ENCODE peak calls at places on chromosome 7, in eight cellular contexts. E is lower lobe of right lung, C is ovary, Q is lung, H is right lobe of liver, B is left lung, J is PC-3, F is heart right ventricle. I is an unnamed sample. For H3K4me1, the result is how much of the 10 kb centered on the place peaks cover.

GRCh38 chr7:143188994-143189393 is 5.8 kb downstream of the TAS2R39 start:
- DNase-seq in C (no peak), F (no peak), Q (no peak), H (no peak), E (no peak), B (no peak), J (no peak), I (no peak)

GRCh38 chr7:68224041-68224534 is 1227.5 kb downstream of the TYW1 start:
- DNase-seq in C (no peak), F (no peak), H (no peak), B (no peak), J (no peak), Q (no peak), E (no peak), I (peak)

GRCh38 chr7:8176370-8177081 is 85.4 kb downstream of the ICA1 start:
- DNase-seq in B (no peak), F (no peak), C (no peak), H (no peak), Q (no peak), E (no peak), J (no peak), I (no peak)

GRCh38 chr7:95529701-95530100 is 44.0 kb downstream of the ASB4 start:
- DNase-seq in B (no peak), J (no peak), H (no peak), Q (no peak), F (no peak), E (no peak), C (no peak), I (no peak)

GRCh38 chr7:77696643-77697534 is 630 bp downstream of the RSBN1L start:
- DNase-seq in E (peak), Q (peak), F (peak), H (peak), C (peak), B (peak), J (peak), I (peak)

GRCh38 chr7:11952972-11953371 is 121.0 kb upstream of the THSD7A start:
- DNase-seq in B (no peak), H (no peak), C (no peak), E (no peak), F (no peak), J (no peak), Q (no peak), I (no peak)

GRCh38 chr7:66930341-66930740 is 9.3 kb downstream of the TMEM248 start:
- DNase-seq in Q (no peak), H (no peak), E (no peak), B (no peak), J (peak), F (no peak), C (no peak), I (no peak)

GRCh38 chr7:12178317-12178716 is 32.8 kb upstream of the TMEM106B start:
- DNase-seq in F (no peak), C (no peak), H (no peak), B (no peak), Q (no peak), J (no peak), E (no peak), I (no peak)

GRCh38 chr7:66326501-66327180 is 121.5 kb downstream of the TPST1 start:
- DNase-seq in F (no peak), H (no peak), B (no peak), J (peak), Q (no peak), E (no peak), C (no peak), I (no peak)

GRCh38 chr7:39746162-39746782 is 122.9 kb downstream of the RALA start:
- DNase-seq in C (peak), F (peak), H (peak), Q (peak), J (peak), B (peak), E (peak), I (peak)

GRCh38 chr7:822692-823276 is 9.5 kb upstream of the SUN1 start:
- DNase-seq in J (no peak), F (no peak), B (peak), E (no peak), C (no peak), H (peak), Q (no peak), I (no peak)

DNA sequence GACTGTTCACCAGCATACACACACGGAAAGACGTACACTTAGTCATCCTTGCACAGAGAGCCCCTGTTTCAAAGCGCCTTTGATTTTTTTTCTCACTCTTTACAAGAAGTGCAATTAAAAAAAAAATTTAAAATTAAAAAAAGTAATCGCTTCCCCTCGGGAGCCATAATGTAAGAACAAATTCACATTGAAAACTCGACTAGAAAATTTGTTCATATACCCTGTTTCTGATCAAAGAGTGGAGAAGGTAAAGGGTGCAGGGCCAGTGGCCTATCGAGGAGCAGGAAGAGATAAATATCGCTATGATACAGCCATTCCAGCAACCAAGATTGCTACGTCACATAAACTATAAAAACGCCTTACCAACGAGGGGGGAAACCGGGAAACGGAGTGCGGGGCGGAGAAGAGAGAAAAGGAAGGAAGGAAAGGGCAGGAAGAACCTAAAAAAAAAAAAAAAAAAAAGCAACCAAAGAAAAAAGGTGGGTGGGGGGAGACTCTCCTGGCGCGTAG is 5.0 kb upstream of the HOXA2 start:
- DNase-seq in J (no peak), B (no peak), C (no peak), H (no peak), Q (no peak), E (no peak), F (no peak), I (no peak)
- H3K4me3 ChIP-seq in J (no peak), B (peak), C (peak), H (no peak), Q (no peak), E (peak), F (no peak), I (no peak)

GRCh38 chr7:106108988-106109387 is 3.1 kb downstream of the SYPL1 start:
- DNase-seq in E (no peak), Q (no peak), H (no peak), B (no peak), J (no peak), F (no peak), C (no peak), I (no peak)
- H3K4me1 ChIP-seq in E (under half), Q (under half), H (under half), B (under half), J (under half), F (half or more), C (under half), I (under half)

GRCh38 chr7:148232784-148233183 is 357.8 kb upstream of the C7orf33 start:
- DNase-seq in J (no peak), F (peak), E (no peak), B (no peak), C (no peak), H (no peak), Q (no peak), I (no peak)

GRCh38 chr7:148234715-148235114 is 355.9 kb upstream of the C7orf33 start:
- DNase-seq in H (no peak), C (no peak), B (no peak), J (no peak), E (no peak), Q (no peak), F (no peak), I (no peak)

GRCh38 chr7:148230883-148231282 is 359.7 kb upstream of the C7orf33 start:
- DNase-seq in E (no peak), Q (no peak), C (no peak), B (no peak), F (no peak), J (no peak), H (no peak), I (no peak)

DNA sequence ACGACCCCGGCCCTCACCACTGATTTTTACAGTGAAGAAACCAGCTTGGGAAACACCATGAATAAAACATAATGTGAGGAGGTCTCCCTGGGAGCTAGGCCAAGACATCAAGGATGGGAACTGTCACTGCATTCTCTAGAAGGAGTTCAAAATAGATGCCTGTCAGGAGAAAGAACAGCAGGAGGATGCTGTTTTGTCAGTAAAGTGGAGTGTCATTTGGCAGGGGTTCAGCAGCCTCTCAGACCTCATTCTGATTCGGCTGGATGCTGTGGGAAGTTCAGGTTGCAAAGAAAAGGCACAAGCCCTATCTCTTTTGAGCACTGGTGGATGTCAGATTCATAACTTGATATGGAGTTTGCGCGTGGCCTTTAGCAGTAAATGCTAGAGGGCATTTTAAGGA is 360.2 kb upstream of the C7orf33 start:
- DNase-seq in F (no peak), Q (no peak), H (no peak), C (no peak), J (no peak), E (no peak), B (no peak), I (no peak)
- TF ChIP-seq CTCF in F (no peak), Q (no peak), H (no peak), C (no peak), J (no peak), E (no peak), B (no peak), I (no peak)

GRCh38 chr7:123746055-123746454 is 2.7 kb downstream of the WASL start:
- DNase-seq in F (no peak), C (no peak), H (no peak), Q (no peak), E (no peak), B (no peak), J (no peak), I (no peak)
- H3K4me3 ChIP-seq in F (peak), C (no peak), H (peak), Q (no peak), E (peak), B (peak), J (peak), I (no peak)

GRCh38 chr7:47335557-47336177 is 246.2 kb downstream of the TNS3 start:
- DNase-seq in F (no peak), J (no peak), Q (no peak), B (no peak), H (no peak), E (no peak), C (no peak), I (no peak)
- H3K4me1 ChIP-seq in F (half or more), J (under half), Q (under half), B (under half), H (under half), E (under half), C (under half), I (under half)

DNA sequence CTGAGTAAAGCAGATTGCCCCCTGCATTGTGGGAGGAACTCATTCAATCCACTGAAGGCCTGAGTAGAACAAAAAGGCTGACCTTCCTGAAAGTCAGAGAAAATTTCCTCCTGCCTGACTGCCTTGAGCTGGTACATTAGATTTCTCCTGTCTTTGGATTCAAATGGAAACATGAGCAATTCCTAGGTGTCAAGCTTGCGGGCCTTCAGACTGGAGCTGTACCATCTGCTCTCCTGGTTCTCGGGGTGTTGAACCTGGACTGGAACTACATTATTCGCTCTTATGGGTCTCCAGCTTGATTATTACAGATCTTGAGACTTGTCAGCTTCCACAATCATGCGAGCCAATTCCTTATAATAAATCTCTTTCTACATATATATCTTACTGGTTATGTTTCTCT is 173.6 kb upstream of the STEAP4 start:
- DNase-seq in H (no peak), E (no peak), B (no peak), C (no peak), J (no peak), Q (no peak), F (no peak), I (no peak)
- TF ChIP-seq CTCF in H (no peak), E (no peak), B (no peak), C (no peak), J (no peak), Q (no peak), F (no peak), I (no peak)

GRCh38 chr7:108454674-108455523 is 1.3 kb downstream of the NRCAM start:
- DNase-seq in F (no peak), Q (no peak), E (peak), B (peak), H (no peak), J (no peak), C (peak), I (no peak)

GRCh38 chr7:108454317-108454673 is 1.9 kb downstream of the NRCAM start:
- DNase-seq in F (no peak), H (no peak), B (no peak), Q (no peak), C (no peak), J (no peak), E (no peak), I (no peak)

GRCh38 chr7:108455833-108456677 is at the start of gene NRCAM:
- DNase-seq in H (peak), B (peak), J (no peak), Q (no peak), C (peak), E (peak), F (no peak), I (no peak)

GRCh38 chr7:108456845-108457540 is 757 bp upstream of the NRCAM start:
- DNase-seq in H (no peak), E (no peak), C (no peak), J (no peak), Q (no peak), B (no peak), F (no peak), I (no peak)

DNA sequence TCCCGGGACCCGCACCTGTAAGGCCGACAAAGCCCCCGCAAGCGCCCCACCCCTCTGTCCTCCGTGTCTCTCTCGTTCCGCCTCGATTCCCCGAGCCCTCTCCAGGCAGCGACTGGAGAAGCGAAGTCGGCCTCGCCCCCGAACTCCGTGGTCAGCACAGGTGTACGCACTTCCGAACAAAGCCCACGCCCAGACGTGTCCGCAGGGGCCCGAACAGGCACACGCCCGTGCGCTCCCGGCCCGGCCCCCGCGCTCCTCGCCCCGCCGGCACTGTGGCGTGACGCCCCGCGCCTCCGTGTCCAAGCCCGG is 758 bp downstream of the NRCAM start:
- DNase-seq in F (no peak), C (no peak), E (no peak), J (no peak), B (peak), Q (no peak), H (no peak), I (no peak)
- H3K4me3 ChIP-seq in F (peak), C (peak), E (peak), J (no peak), B (peak), Q (peak), H (peak), I (peak)

I was measured in prostate gland.